ENCODE peak calls at places on chromosomes 3 and 15, in ten cellular contexts. I is stomach, X is right lobe of liver, Q is A549, D is ovary, A is tibial nerve, Y is uterus, G is body of pancreas, B is transverse colon, V is breast epithelium. J is an unnamed sample.

GRCh38 chr3:41467481-41467880 is 268.2 kb downstream of the CTNNB1 start:
- DNase-seq in I (no peak), X (no peak), Q (no peak), D (no peak), A (no peak), Y (no peak), G (no peak), B (no peak), V (no peak), J (no peak)

GRCh38 chr3:123712077-123712860 is 127.4 kb upstream of the HACD2 start:
- DNase-seq in I (no peak), X (no peak), Q (no peak), D (no peak), A (no peak), Y (no peak), G (no peak), B (no peak), V (no peak), J (no peak)

GRCh38 chr15:57533062-57533735 is 58.5 kb upstream of the MYZAP start:
- DNase-seq in I (no peak), X (no peak), Q (no peak), D (no peak), A (no peak), Y (no peak), G (no peak), B (no peak), V (no peak), J (no peak)

GRCh38 chr3:197466586-197467399 is 89.0 kb downstream of the BDH1 start:
- DNase-seq in I (no peak), X (no peak), Q (peak), D (no peak), A (no peak), Y (no peak), G (no peak), B (no peak), V (no peak), J (no peak)

GRCh38 chr3:159674583-159674982 is 314.1 kb upstream of the IL12A start:
- DNase-seq in I (no peak), X (no peak), Q (no peak), D (no peak), A (no peak), Y (no peak), G (no peak), B (no peak), V (no peak), J (no peak)

GRCh38 chr3:129576514-129577345 is 29.7 kb downstream of the PLXND1 start:
- DNase-seq in I (peak), X (peak), Q (no peak), D (peak), A (no peak), Y (no peak), G (peak), B (peak), V (peak), J (peak)

GRCh38 chr3:178419078-178419477 is 117.2 kb upstream of the KCNMB2 start:
- DNase-seq in I (no peak), X (no peak), Q (peak), D (no peak), A (no peak), Y (no peak), G (no peak), B (no peak), V (no peak), J (no peak)

GRCh38 chr3:181689546-181689945 is 22.2 kb upstream of the SOX2 start:
- DNase-seq in I (no peak), X (no peak), Q (no peak), D (no peak), A (no peak), Y (no peak), G (no peak), B (no peak), V (no peak), J (no peak)

GRCh38 chr15:52136471-52136993 is 24.0 kb upstream of the BCL2L10 start:
- DNase-seq in I (no peak), X (no peak), Q (no peak), D (no peak), A (no peak), Y (no peak), G (no peak), B (no peak), V (no peak), J (no peak)

GRCh38 chr15:50675524-50676144 is 11.0 kb downstream of the TRPM7 start:
- DNase-seq in I (no peak), X (no peak), Q (peak), D (no peak), A (no peak), Y (no peak), G (no peak), B (no peak), V (no peak), J (no peak)

GRCh38 chr3:124707667-124708066 is 22.6 kb upstream of the UMPS start:
- DNase-seq in I (no peak), X (no peak), Q (no peak), D (no peak), A (no peak), Y (no peak), G (no peak), B (no peak), V (no peak), J (no peak)

GRCh38 chr3:182092662-182093262 is 381.0 kb downstream of the SOX2 start:
- DNase-seq in I (no peak), X (no peak), Q (peak), D (no peak), A (no peak), Y (no peak), G (no peak), B (no peak), V (no peak), J (no peak)

GRCh38 chr3:108946292-108947290 is 7.1 kb downstream of the GUCA1C start:
- DNase-seq in I (no peak), X (no peak), Q (no peak), D (no peak), A (no peak), Y (no peak), G (no peak), B (no peak), V (no peak), J (no peak)

GRCh38 chr15:38254065-38254883 is 1.6 kb downstream of the SPRED1 start:
- DNase-seq in I (peak), X (peak), Q (peak), D (no peak), A (no peak), Y (no peak), G (peak), B (peak), V (peak), J (peak)

GRCh38 chr3:194800014-194800413 is 114.3 kb downstream of the FAM43A start:
- DNase-seq in I (no peak), X (peak), Q (no peak), D (no peak), A (no peak), Y (no peak), G (no peak), B (no peak), V (no peak), J (no peak)

DNA sequence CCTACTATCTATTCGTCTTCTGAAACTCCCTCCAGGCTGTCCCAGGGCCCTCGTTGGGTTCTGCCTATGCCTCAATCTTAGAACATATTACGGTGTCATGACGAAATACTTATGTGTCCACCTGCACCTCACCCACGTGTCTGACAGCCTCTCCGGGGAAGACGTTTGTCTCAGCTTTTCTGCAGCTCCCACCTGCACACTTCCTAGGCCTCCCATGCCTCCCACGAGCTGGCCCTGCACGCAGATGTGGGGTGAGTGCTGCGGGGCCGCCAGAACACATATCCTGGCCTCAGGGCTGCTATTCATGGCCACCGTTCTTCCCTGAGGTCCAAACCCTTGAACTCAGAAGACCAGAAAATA is 7.1 kb upstream of the MUSTN1 start:
- DNase-seq in I (no peak), X (peak), Q (no peak), D (no peak), A (no peak), Y (no peak), G (no peak), B (no peak), V (no peak), J (no peak)
- TF ChIP-seq POLR2A in I (no peak), X (no peak), Q (no peak), D (no peak), A (no peak), Y (no peak), G (no peak), B (no peak), V (no peak), J (no peak)

GRCh38 chr15:74641151-74641550 is 25.5 kb downstream of the CLK3 start:
- DNase-seq in I (no peak), X (no peak), Q (no peak), D (no peak), A (no peak), Y (no peak), G (no peak), B (no peak), V (no peak), J (no peak)

GRCh38 chr15:74648051-74648622 is 32.5 kb downstream of the CLK3 start:
- DNase-seq in I (no peak), X (no peak), Q (no peak), D (no peak), A (no peak), Y (no peak), G (no peak), B (no peak), V (no peak), J (no peak)

GRCh38 chr15:74642724-74643367 is 27.2 kb downstream of the CLK3 start:
- DNase-seq in I (peak), X (no peak), Q (no peak), D (no peak), A (no peak), Y (no peak), G (no peak), B (peak), V (no peak), J (peak)

GRCh38 chr15:74643368-74644204 is 27.9 kb downstream of the CLK3 start:
- DNase-seq in I (no peak), X (no peak), Q (no peak), D (no peak), A (no peak), Y (no peak), G (no peak), B (no peak), V (no peak), J (no peak)

GRCh38 chr15:74642328-74642723 is 26.7 kb downstream of the CLK3 start:
- DNase-seq in I (peak), X (no peak), Q (no peak), D (no peak), A (no peak), Y (no peak), G (no peak), B (no peak), V (no peak), J (peak)
- H3K27ac ChIP-seq in I (peak), X (no peak), Q (no peak), D (no peak), A (peak), Y (peak), G (peak), B (peak), V (peak), J (peak)

GRCh38 chr3:153789380-153789779 is 331.8 kb upstream of the ARHGEF26 start:
- DNase-seq in I (no peak), X (no peak), Q (no peak), D (no peak), A (no peak), Y (no peak), G (no peak), B (no peak), V (no peak), J (no peak)
- H3K4me3 ChIP-seq in I (no peak), X (no peak), Q (no peak), D (no peak), A (no peak), Y (no peak), G (no peak), B (no peak), V (no peak), J (no peak)

GRCh38 chr3:121542924-121543323 is 2.9 kb downstream of the POLQ start:
- DNase-seq in I (no peak), X (no peak), Q (no peak), D (no peak), A (no peak), Y (no peak), G (no peak), B (no peak), V (no peak), J (no peak)

GRCh38 chr3:121545049-121545563 is 682 bp downstream of the POLQ start:
- DNase-seq in I (no peak), X (no peak), Q (no peak), D (no peak), A (no peak), Y (no peak), G (no peak), B (no peak), V (no peak), J (no peak)

GRCh38 chr3:121545564-121546455 is at the start of gene POLQ:
- DNase-seq in I (peak), X (peak), Q (peak), D (peak), A (peak), Y (peak), G (peak), B (peak), V (peak), J (peak)
- TF ChIP-seq POLR2A in I (no peak), X (no peak), Q (peak), D (no peak), A (no peak), Y (no peak), G (peak), B (peak), V (no peak), J (no peak)

GRCh38 chr3:141746962-141747361 is 8.9 kb downstream of the RNF7 start:
- DNase-seq in I (no peak), X (no peak), Q (no peak), D (no peak), A (no peak), Y (no peak), G (no peak), B (no peak), V (no peak), J (no peak)
- H3K27ac ChIP-seq in I (no peak), X (no peak), Q (no peak), D (no peak), A (no peak), Y (no peak), G (no peak), B (no peak), V (no peak), J (no peak)

GRCh38 chr15:98737122-98737521 is 88.8 kb downstream of the IGF1R start:
- DNase-seq in I (no peak), X (no peak), Q (no peak), D (no peak), A (no peak), Y (no peak), G (no peak), B (no peak), V (no peak), J (no peak)
- H3K4me3 ChIP-seq in I (no peak), X (no peak), Q (no peak), D (no peak), A (no peak), Y (no peak), G (no peak), B (no peak), V (no peak), J (no peak)

GRCh38 chr15:78064544-78064943 is 13.0 kb downstream of the TBC1D2B start:
- DNase-seq in I (no peak), X (no peak), Q (no peak), D (no peak), A (no peak), Y (no peak), G (no peak), B (no peak), V (no peak), J (no peak)

GRCh38 chr15:78065284-78065872 is 12.1 kb downstream of the TBC1D2B start:
- DNase-seq in I (peak), X (peak), Q (no peak), D (peak), A (peak), Y (peak), G (no peak), B (peak), V (peak), J (no peak)

GRCh38 chr15:78063966-78064365 is 13.5 kb downstream of the TBC1D2B start:
- DNase-seq in I (no peak), X (peak), Q (no peak), D (no peak), A (no peak), Y (no peak), G (no peak), B (no peak), V (no peak), J (no peak)

GRCh38 chr15:78067328-78068241 is 9.9 kb downstream of the TBC1D2B start:
- DNase-seq in I (peak), X (peak), Q (no peak), D (no peak), A (no peak), Y (no peak), G (no peak), B (no peak), V (no peak), J (peak)

DNA sequence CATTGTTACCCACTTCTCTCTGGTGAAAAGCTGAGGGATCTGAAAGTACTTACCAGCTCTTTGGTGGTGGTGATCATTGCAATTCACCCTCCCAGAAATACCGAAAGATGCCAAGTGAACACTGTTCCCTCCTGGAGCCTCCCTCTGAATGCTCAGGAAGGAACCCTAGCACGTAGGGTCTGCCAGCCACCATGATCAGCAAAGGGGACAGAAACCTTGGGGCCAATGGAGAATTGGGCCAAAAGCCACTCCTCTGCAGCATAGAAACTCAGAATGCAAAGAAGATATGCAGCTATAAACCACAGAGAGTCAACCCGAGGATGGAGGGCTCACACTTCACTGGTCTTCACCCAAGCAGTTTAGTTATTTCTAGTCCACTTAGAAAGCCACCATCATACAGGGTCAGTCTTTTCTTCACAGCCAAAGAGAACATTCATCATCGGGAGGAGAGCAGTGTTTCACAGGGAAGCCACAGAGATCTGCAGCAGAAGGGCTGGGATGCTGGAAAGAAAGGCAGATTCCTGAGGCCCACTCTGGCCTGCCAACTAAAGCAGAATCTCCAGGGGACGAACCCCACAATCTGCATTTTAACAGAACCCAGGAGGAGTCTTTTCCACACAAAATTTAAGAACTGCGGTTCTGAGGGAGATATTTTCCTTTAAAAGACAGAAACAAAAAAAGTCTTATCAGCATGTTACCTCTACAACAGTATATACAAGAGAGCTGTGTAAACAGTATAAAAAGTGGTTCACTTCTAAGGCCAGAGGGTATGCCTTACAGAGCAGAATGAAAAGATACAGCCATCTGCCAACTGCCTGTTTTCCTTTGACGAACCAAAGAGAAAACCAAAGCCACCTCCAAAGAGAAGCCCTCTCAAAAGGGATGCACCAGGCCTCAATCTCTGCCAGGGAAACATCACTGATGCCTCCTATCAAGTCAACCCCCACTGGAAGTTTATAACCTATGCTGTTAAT is 11.3 kb downstream of the TBC1D2B start:
- DNase-seq in I (no peak), X (peak), Q (no peak), D (no peak), A (no peak), Y (no peak), G (no peak), B (no peak), V (no peak), J (no peak)
- TF ChIP-seq POLR2A in I (no peak), X (no peak), Q (no peak), D (no peak), A (no peak), Y (no peak), G (no peak), B (no peak), V (no peak), J (no peak)

GRCh38 chr15:63551400-63551799 is 45.8 kb upstream of the FBXL22 start:
- DNase-seq in I (no peak), X (no peak), Q (no peak), D (no peak), A (no peak), Y (no peak), G (peak), B (no peak), V (no peak), J (no peak)

GRCh38 chr15:63556246-63556645 is 40.9 kb upstream of the FBXL22 start:
- DNase-seq in I (no peak), X (no peak), Q (no peak), D (no peak), A (no peak), Y (no peak), G (no peak), B (no peak), V (no peak), J (no peak)

GRCh38 chr15:63554337-63554927 is 42.8 kb upstream of the FBXL22 start:
- DNase-seq in I (no peak), X (no peak), Q (no peak), D (no peak), A (no peak), Y (no peak), G (no peak), B (no peak), V (no peak), J (no peak)

GRCh38 chr15:63555520-63555919 is 41.7 kb upstream of the FBXL22 start:
- DNase-seq in I (no peak), X (no peak), Q (no peak), D (no peak), A (no peak), Y (no peak), G (no peak), B (no peak), V (no peak), J (no peak)

DNA sequence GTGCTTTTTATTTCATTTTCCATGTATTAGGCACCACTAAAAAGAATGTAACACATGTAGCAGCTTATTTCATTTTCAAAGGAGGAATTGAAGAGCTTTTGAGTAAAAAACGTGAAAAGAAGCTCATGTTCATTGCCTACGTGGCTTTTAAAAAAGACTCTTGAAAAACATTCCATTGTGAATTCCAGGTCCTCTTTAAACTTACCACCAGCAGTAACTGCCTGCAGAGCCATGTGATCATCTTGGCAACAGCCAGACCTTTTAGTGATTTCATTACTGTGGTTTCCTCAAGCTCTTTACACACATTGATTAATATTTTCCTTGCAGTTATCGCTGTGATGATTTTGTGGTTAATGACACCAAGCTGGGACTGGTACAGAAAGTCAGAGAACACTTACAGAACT is 43.8 kb upstream of the FBXL22 start:
- DNase-seq in I (peak), X (no peak), Q (no peak), D (no peak), A (no peak), Y (peak), G (peak), B (no peak), V (no peak), J (peak)
- H3K27ac ChIP-seq in I (no peak), X (peak), Q (no peak), D (no peak), A (peak), Y (peak), G (peak), B (peak), V (peak), J (peak)

GRCh38 chr3:104070906-104071305 is 1295.8 kb upstream of the ALCAM start:
- DNase-seq in I (no peak), X (no peak), Q (no peak), D (no peak), A (no peak), Y (no peak), G (no peak), B (no peak), V (no peak), J (no peak)
- H3K4me3 ChIP-seq in I (no peak), X (no peak), Q (no peak), D (no peak), A (no peak), Y (no peak), G (no peak), B (no peak), V (no peak), J (no peak)